ENCODE peak calls at places on chromosome 14, in seven cellular contexts. G is lung microvascular endothelial cell; L is endothelial cell; V is activated CD4-positive, alpha-beta T cell treated with anti-CD3 and anti-CD28 coated beads, Interleukin-2, amount 50 U/mL, for 24 hours; X is HS-5; O is iris pigment epithelial cell; C is heart left ventricle. Y is an unnamed sample.
A peak's percentile ranks its signal among the peaks of the same experiment; 100 is the strongest.

GRCh38 chr14:39491134-39491541 is 58.9 kb upstream of the FBXO33 start:
- DNase-seq in G (peak; percentile 27), L (no peak), V (no peak), X (peak; percentile 14), O (peak; percentile 32), C (no peak), Y (peak; percentile 17)

GRCh38 chr14:100031506-100032281 is 33.5 kb upstream of the EVL start:
- DNase-seq in G (peak; percentile 92), L (no peak), V (no peak), X (peak; percentile 96), O (peak; percentile 99), C (no peak), Y (peak; percentile 83)

GRCh38 chr14:60922050-60922449 is 58.8 kb downstream of the TRMT5 start:
- DNase-seq in G (peak; percentile 79), L (no peak), V (no peak), X (no peak), O (peak; percentile 46), C (no peak), Y (no peak)

GRCh38 chr14:105421723-105422615 is 2.3 kb downstream of the MTA1 start:
- DNase-seq in G (no peak), L (no peak), V (no peak), X (no peak), O (no peak), C (no peak), Y (no peak)

GRCh38 chr14:102323102-102323501 is 3.6 kb downstream of the ZNF839 start:
- DNase-seq in G (peak; percentile 75), L (peak; percentile 34), V (no peak), X (peak; percentile 56), O (peak; percentile 89), C (peak; percentile 38), Y (no peak)

GRCh38 chr14:26984318-26985177 is 386.7 kb upstream of the NOVA1 start:
- DNase-seq in G (peak; percentile 60), L (peak; percentile 74), V (no peak), X (peak; percentile 28), O (peak; percentile 60), C (peak; percentile 18), Y (peak; percentile 4)

GRCh38 chr14:95389471-95390011 is 69.8 kb upstream of the CLMN start:
- DNase-seq in G (peak; percentile 28), L (no peak), V (no peak), X (no peak), O (no peak), C (peak; percentile 92), Y (no peak)

GRCh38 chr14:20657216-20658211 is 16.0 kb upstream of the OR6S1 start:
- DNase-seq in G (no peak), L (peak; percentile 19), V (no peak), X (no peak), O (peak; percentile 35), C (no peak), Y (peak; percentile 11)

GRCh38 chr14:106808907-106809306 is 1282.5 kb downstream of the TMEM121 start:
- DNase-seq in G (no peak), L (no peak), V (no peak), X (no peak), O (no peak), C (no peak), Y (no peak)

GRCh38 chr14:38208825-38209562 is 1.3 kb downstream of the SSTR1 start:
- DNase-seq in G (peak; percentile 63), L (peak; percentile 62), V (no peak), X (no peak), O (peak; percentile 73), C (peak; percentile 11), Y (peak; percentile 78)

GRCh38 chr14:74491952-74492351 is 1.2 kb downstream of the NPC2 start:
- DNase-seq in G (peak; percentile 38), L (no peak), V (no peak), X (no peak), O (peak; percentile 59), C (no peak), Y (peak; percentile 27)

GRCh38 chr14:96243785-96244184 is 12.2 kb upstream of the BDKRB1 start:
- DNase-seq in G (no peak), L (no peak), V (no peak), X (no peak), O (no peak), C (no peak), Y (no peak)

GRCh38 chr14:35254736-35255135 is 37.4 kb upstream of the PSMA6 start:
- DNase-seq in G (no peak), L (no peak), V (peak; percentile 5), X (no peak), O (no peak), C (no peak), Y (no peak)

GRCh38 chr14:104593241-104593701 is 11.3 kb downstream of the TMEM179 start:
- DNase-seq in G (no peak), L (no peak), V (no peak), X (no peak), O (no peak), C (no peak), Y (no peak)

GRCh38 chr14:61258985-61259384 is 22.2 kb downstream of the TMEM30B start:
- DNase-seq in G (peak; percentile 39), L (no peak), V (no peak), X (peak; percentile 13), O (no peak), C (no peak), Y (no peak)

GRCh38 chr14:73750161-73750901 is 36.1 kb upstream of the PNMA1 start:
- DNase-seq in G (no peak), L (no peak), V (no peak), X (no peak), O (no peak), C (no peak), Y (no peak)

GRCh38 chr14:56333361-56334279 is 215.4 kb downstream of the PELI2 start:
- DNase-seq in G (peak; percentile 93), L (no peak), V (no peak), X (no peak), O (peak; percentile 92), C (no peak), Y (peak; percentile 39)